ENCODE peak calls at places on chromosomes 12 and 14, in seven cellular contexts. One of them, this sample, is unnamed.

GRCh38 chr12:49233842-49234526 is 30.9 kb upstream of the TUBA1C start:
- DNase-seq in kidney: peak
- DNase-seq in bronchial epithelial cell: no peak
- DNase-seq in iPS-NIHi11: no peak
- DNase-seq in HS-5: no peak
- DNase-seq in ELF-1: no peak
- DNase-seq in ELR: no peak
- DNase-seq in this sample: peak

GRCh38 chr14:20305265-20306078 is at the start of gene TTC5:
- DNase-seq in kidney: peak
- DNase-seq in bronchial epithelial cell: peak
- DNase-seq in iPS-NIHi11: peak
- DNase-seq in HS-5: peak
- DNase-seq in ELF-1: peak
- DNase-seq in ELR: peak
- DNase-seq in this sample: peak

GRCh38 chr12:128807161-128807724 is 16.5 kb downstream of the SLC15A4 start:
- DNase-seq in kidney: no peak
- DNase-seq in bronchial epithelial cell: no peak
- DNase-seq in iPS-NIHi11: no peak
- DNase-seq in HS-5: no peak
- DNase-seq in ELF-1: no peak
- DNase-seq in ELR: no peak
- DNase-seq in this sample: no peak

GRCh38 chr12:93089805-93090569 is 160.9 kb upstream of the EEA1 start:
- DNase-seq in kidney: no peak
- DNase-seq in bronchial epithelial cell: peak
- DNase-seq in iPS-NIHi11: no peak
- DNase-seq in HS-5: peak
- DNase-seq in ELF-1: no peak
- DNase-seq in ELR: peak
- DNase-seq in this sample: no peak

GRCh38 chr12:1282670-1283361 is 291.8 kb downstream of the ERC1 start:
- DNase-seq in kidney: no peak
- DNase-seq in bronchial epithelial cell: no peak
- DNase-seq in iPS-NIHi11: no peak
- DNase-seq in HS-5: no peak
- DNase-seq in ELF-1: no peak
- DNase-seq in ELR: no peak
- DNase-seq in this sample: peak

GRCh38 chr12:43462741-43463140 is 89.3 kb downstream of the ADAMTS20 start:
- DNase-seq in kidney: no peak
- DNase-seq in bronchial epithelial cell: no peak
- DNase-seq in iPS-NIHi11: no peak
- DNase-seq in HS-5: no peak
- DNase-seq in ELF-1: no peak
- DNase-seq in ELR: no peak
- DNase-seq in this sample: no peak

GRCh38 chr14:101101456-101102056 is 198.0 kb upstream of the RTL1 start:
- DNase-seq in kidney: peak
- DNase-seq in bronchial epithelial cell: peak
- DNase-seq in iPS-NIHi11: no peak
- DNase-seq in HS-5: no peak
- DNase-seq in ELF-1: no peak
- DNase-seq in ELR: no peak
- DNase-seq in this sample: no peak

GRCh38 chr12:108603743-108604142 is 5.9 kb upstream of the TMEM119 start:
- DNase-seq in kidney: peak
- DNase-seq in bronchial epithelial cell: no peak
- DNase-seq in iPS-NIHi11: no peak
- DNase-seq in HS-5: no peak
- DNase-seq in ELF-1: no peak
- DNase-seq in ELR: no peak
- DNase-seq in this sample: no peak

GRCh38 chr14:59918824-59919581 is 941 bp upstream of the LRRC9 start:
- DNase-seq in kidney: no peak
- DNase-seq in bronchial epithelial cell: peak
- DNase-seq in iPS-NIHi11: peak
- DNase-seq in HS-5: no peak
- DNase-seq in ELF-1: no peak
- DNase-seq in ELR: peak
- DNase-seq in this sample: peak

GRCh38 chr12:116313194-116313910 is 35.9 kb upstream of the MED13L start:
- DNase-seq in kidney: no peak
- DNase-seq in bronchial epithelial cell: no peak
- DNase-seq in iPS-NIHi11: no peak
- DNase-seq in HS-5: no peak
- DNase-seq in ELF-1: no peak
- DNase-seq in ELR: no peak
- DNase-seq in this sample: no peak

GRCh38 chr14:71713061-71713850 is 219.0 kb upstream of the RGS6 start:
- DNase-seq in kidney: no peak
- DNase-seq in bronchial epithelial cell: no peak
- DNase-seq in iPS-NIHi11: no peak
- DNase-seq in HS-5: no peak
- DNase-seq in ELF-1: no peak
- DNase-seq in ELR: peak
- DNase-seq in this sample: no peak

GRCh38 chr12:55955800-55956508 is 9.9 kb downstream of the PMEL start:
- DNase-seq in kidney: no peak
- DNase-seq in bronchial epithelial cell: peak
- DNase-seq in iPS-NIHi11: peak
- DNase-seq in HS-5: no peak
- DNase-seq in ELF-1: peak
- DNase-seq in ELR: peak
- DNase-seq in this sample: peak

GRCh38 chr14:50527970-50528369 is 4.4 kb downstream of the MAP4K5 start:
- DNase-seq in kidney: no peak
- DNase-seq in bronchial epithelial cell: no peak
- DNase-seq in iPS-NIHi11: no peak
- DNase-seq in HS-5: no peak
- DNase-seq in ELF-1: no peak
- DNase-seq in ELR: peak
- DNase-seq in this sample: no peak

GRCh38 chr14:66272221-66272620 is 213.9 kb upstream of the CCDC196 start:
- DNase-seq in kidney: no peak
- DNase-seq in bronchial epithelial cell: no peak
- DNase-seq in iPS-NIHi11: no peak
- DNase-seq in HS-5: no peak
- DNase-seq in ELF-1: no peak
- DNase-seq in ELR: no peak
- DNase-seq in this sample: no peak

GRCh38 chr14:31582286-31582691 is 21.1 kb downstream of the NUBPL start:
- DNase-seq in kidney: no peak
- DNase-seq in bronchial epithelial cell: no peak
- DNase-seq in iPS-NIHi11: no peak
- DNase-seq in HS-5: no peak
- DNase-seq in ELF-1: no peak
- DNase-seq in ELR: no peak
- DNase-seq in this sample: no peak

GRCh38 chr14:56094063-56094462 is 24.1 kb upstream of the PELI2 start:
- DNase-seq in kidney: no peak
- DNase-seq in bronchial epithelial cell: no peak
- DNase-seq in iPS-NIHi11: no peak
- DNase-seq in HS-5: no peak
- DNase-seq in ELF-1: no peak
- DNase-seq in ELR: no peak
- DNase-seq in this sample: no peak

GRCh38 chr12:67630373-67631088 is 18.0 kb upstream of the DYRK2 start:
- DNase-seq in kidney: peak
- DNase-seq in bronchial epithelial cell: no peak
- DNase-seq in iPS-NIHi11: peak
- DNase-seq in HS-5: no peak
- DNase-seq in ELF-1: peak
- DNase-seq in ELR: peak
- DNase-seq in this sample: peak

GRCh38 chr14:77181603-77182437 is at the start of gene TMEM63C:
- DNase-seq in kidney: peak
- DNase-seq in bronchial epithelial cell: peak
- DNase-seq in iPS-NIHi11: peak
- DNase-seq in HS-5: no peak
- DNase-seq in ELF-1: peak
- DNase-seq in ELR: no peak
- DNase-seq in this sample: peak

GRCh38 chr12:114662512-114663177 is 21.3 kb downstream of the TBX3 start:
- DNase-seq in kidney: peak
- DNase-seq in bronchial epithelial cell: peak
- DNase-seq in iPS-NIHi11: peak
- DNase-seq in HS-5: peak
- DNase-seq in ELF-1: peak
- DNase-seq in ELR: peak
- DNase-seq in this sample: peak

GRCh38 chr12:5586201-5586600 is 154.3 kb downstream of the NTF3 start:
- DNase-seq in kidney: no peak
- DNase-seq in bronchial epithelial cell: peak
- DNase-seq in iPS-NIHi11: no peak
- DNase-seq in HS-5: no peak
- DNase-seq in ELF-1: peak
- DNase-seq in ELR: peak
- DNase-seq in this sample: no peak

This sample was measured in GM23338.